ENCODE peak calls at places on chromosome 12, in four cellular contexts. L is HCT116, K is K562, R is IMR-90. F is an unnamed sample.

GRCh38 chr12:30847259-30847658 is 79.3 kb upstream of the TSPAN11 start:
- DNase-seq in L (peak), K (no peak), R (peak), F (peak)

GRCh38 chr12:2023365-2023764 is 19.1 kb upstream of the DCP1B start:
- DNase-seq in L (no peak), K (no peak), R (no peak), F (no peak)

GRCh38 chr12:106118-106561 is 39.6 kb downstream of the IQSEC3 start:
- DNase-seq in L (peak), K (no peak), R (no peak), F (no peak)

GRCh38 chr12:12776261-12776660 is 9.2 kb upstream of the APOLD1 start:
- DNase-seq in L (no peak), K (no peak), R (peak), F (peak)

GRCh38 chr12:103268831-103269514 is 226.8 kb downstream of the C12orf42 start:
- DNase-seq in L (no peak), K (no peak), R (no peak), F (no peak)

GRCh38 chr12:44504799-44505198 is 371.3 kb downstream of the NELL2 start:
- DNase-seq in L (no peak), K (no peak), R (no peak), F (no peak)

GRCh38 chr12:105508096-105508495 is 177.6 kb downstream of the C12orf75 start:
- DNase-seq in L (no peak), K (no peak), R (no peak), F (no peak)

GRCh38 chr12:14111230-14111865 is 129.9 kb upstream of the GRIN2B start:
- DNase-seq in L (peak), K (no peak), R (no peak), F (no peak)

GRCh38 chr12:8449293-8449944 is 6.3 kb upstream of the CLEC6A start:
- DNase-seq in L (no peak), K (no peak), R (no peak), F (peak)

DNA sequence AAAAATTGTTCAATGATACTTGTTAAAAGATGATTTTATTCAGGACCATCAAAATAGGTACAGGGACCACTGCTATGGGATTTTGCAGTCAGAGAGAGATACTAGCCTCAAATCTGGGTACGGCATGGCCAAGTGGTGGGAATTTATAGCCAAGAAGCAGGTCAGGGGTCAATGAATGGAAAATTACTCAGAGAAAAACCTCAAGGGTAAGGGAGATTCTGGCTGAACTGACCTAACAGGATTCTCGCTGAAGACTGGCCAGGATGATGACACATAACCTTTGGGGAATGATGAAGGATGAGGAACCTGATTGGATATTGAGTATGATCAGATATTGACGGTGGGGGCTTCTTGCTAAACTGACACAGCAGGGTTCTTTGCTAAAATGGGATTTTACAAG is 32.7 kb downstream of the DEPDC4 start:
- DNase-seq in L (no peak), K (no peak), R (peak), F (peak)
- H2AFZ ChIP-seq in L (no peak), K (no peak), R (peak), F (no peak)

GRCh38 chr12:72349491-72349890 is 77.3 kb downstream of the TRHDE start:
- DNase-seq in L (no peak), K (no peak), R (no peak), F (no peak)

GRCh38 chr12:72346331-72346944 is 74.3 kb downstream of the TRHDE start:
- DNase-seq in L (peak), K (peak), R (peak), F (peak)
- TF ChIP-seq POLR2A in L (no peak), K (no peak), R (no peak), F (no peak)

DNA sequence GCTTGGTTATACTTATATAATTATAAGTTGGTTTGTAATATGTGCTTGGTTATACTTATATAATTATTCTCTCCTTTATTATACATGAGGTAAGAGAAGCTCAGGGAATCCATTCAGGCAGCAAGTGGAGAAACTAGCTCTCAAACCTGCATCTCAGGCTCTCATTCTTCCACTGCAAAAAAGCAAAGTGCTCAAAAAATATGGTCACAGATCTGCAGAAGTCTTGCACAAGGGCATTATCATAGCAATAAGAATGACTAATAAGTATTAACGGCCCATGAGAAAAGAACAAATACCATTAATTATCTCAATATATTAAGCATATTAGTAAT is 476 bp upstream of the TRAFD1 start:
- DNase-seq in L (no peak), K (no peak), R (no peak), F (no peak)
- H2AFZ ChIP-seq in L (peak), K (peak), R (no peak), F (no peak)

DNA sequence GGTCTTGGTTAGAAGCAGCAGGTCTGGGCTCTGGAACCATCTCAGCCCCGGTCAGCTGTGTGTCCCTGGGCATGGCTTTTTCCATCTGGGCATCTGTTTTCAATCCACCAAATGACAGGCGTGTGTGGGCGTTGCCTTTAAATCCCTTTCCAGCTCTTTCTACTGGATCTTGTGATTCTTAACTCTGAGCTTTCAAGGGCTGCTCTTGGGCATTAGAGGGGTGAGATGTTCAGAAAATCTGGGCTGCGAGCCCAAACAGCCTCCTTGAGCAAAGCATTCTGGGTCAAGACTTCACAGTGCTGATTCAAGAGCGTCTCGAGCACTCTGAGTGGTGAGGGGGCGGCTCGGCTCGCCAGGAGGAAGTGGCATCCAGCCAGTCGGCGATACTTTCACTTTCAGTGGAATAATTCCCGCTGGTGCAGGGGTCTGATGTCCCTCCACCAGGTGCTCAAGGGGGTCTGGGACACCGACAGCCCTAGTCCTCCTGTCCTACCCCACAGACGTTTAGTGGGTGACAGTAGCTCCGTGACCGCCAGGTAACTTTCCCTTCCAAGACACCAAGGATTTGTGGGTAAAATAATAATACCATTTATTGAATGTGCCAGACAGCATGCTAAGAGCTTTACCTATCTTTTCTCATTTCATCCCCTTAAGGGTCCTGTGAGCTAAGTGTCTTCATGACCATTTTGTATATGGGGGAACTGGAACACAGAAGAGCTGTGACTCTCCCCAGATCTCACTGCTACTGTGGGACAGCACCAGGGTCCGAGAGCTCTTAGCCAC is 114.0 kb downstream of the PLXNC1 start:
- DNase-seq in L (peak), K (peak), R (peak), F (peak)
- TF ChIP-seq POLR2A in L (no peak), K (no peak), R (no peak), F (no peak)

GRCh38 chr12:130870442-130871285 is 1.2 kb upstream of the RAN start:
- DNase-seq in L (peak), K (peak), R (peak), F (peak)
- H2AFZ ChIP-seq in L (no peak), K (peak), R (peak), F (peak)

GRCh38 chr12:126910570-126910969 is 1356.4 kb upstream of the TMEM132C start:
- DNase-seq in L (no peak), K (no peak), R (no peak), F (no peak)

GRCh38 chr12:126912111-126912510 is 1354.9 kb upstream of the TMEM132C start:
- DNase-seq in L (no peak), K (no peak), R (no peak), F (no peak)

GRCh38 chr12:126914170-126914796 is 1352.7 kb upstream of the TMEM132C start:
- DNase-seq in L (no peak), K (peak), R (no peak), F (no peak)

GRCh38 chr12:126915309-126915708 is 1351.7 kb upstream of the TMEM132C start:
- DNase-seq in L (no peak), K (peak), R (no peak), F (no peak)
- TF ChIP-seq POLR2A in L (no peak), K (no peak), R (no peak), F (no peak)